ENCODE peak calls at places on chromosomes 16 and 17, in six cellular contexts. X is body of pancreas; F is progenitor cell of endocrine pancreas; B is uterus; W is type B pancreatic cell; R is activated CD8-positive, alpha-beta T cell treated with anti-CD3 and anti-CD28 coated beads for 36 hours. P is an unnamed sample.
A peak's percentile ranks its signal among the peaks of the same experiment; 100 is the strongest.

GRCh38 chr17:74512041-74512440 is 19.2 kb downstream of the CD300LB start:
- DNase-seq in B (no peak), X (no peak), F (no peak), W (no peak), R (no peak), P (no peak)

GRCh38 chr16:49003992-49004391 is 277.6 kb downstream of the CBLN1 start:
- DNase-seq in F (no peak), W (no peak), R (no peak), X (no peak), B (peak; percentile 29), P (no peak)

GRCh38 chr17:15483416-15483815 is 16.0 kb upstream of the CDRT4 start:
- DNase-seq in X (no peak), R (no peak), F (no peak), W (no peak), B (no peak), P (no peak)

GRCh38 chr16:981695-982151 is at the start of gene SOX8:
- DNase-seq in R (no peak), B (no peak), F (no peak), X (no peak), W (no peak), P (no peak)

GRCh38 chr16:55257971-55258613 is 65.9 kb upstream of the IRX6 start:
- DNase-seq in R (peak; percentile 70), F (peak; percentile 38), X (peak; percentile 69), W (peak; percentile 76), B (no peak), P (peak; percentile 39)

GRCh38 chr17:70677783-70678647 is 508.7 kb downstream of the KCNJ2 start:
- DNase-seq in B (no peak), W (no peak), R (no peak), F (no peak), X (no peak), P (no peak)

GRCh38 chr17:280216-280615 is 72.4 kb downstream of the RPH3AL start:
- DNase-seq in X (no peak), B (peak; percentile 1), R (no peak), F (no peak), W (peak; percentile 39), P (no peak)

GRCh38 chr17:3796110-3796821 is 4.7 kb downstream of the ITGAE start:
- DNase-seq in B (no peak), F (no peak), X (no peak), R (peak; percentile 99), W (no peak), P (peak; percentile 91)

GRCh38 chr16:86040496-86040895 is 141.5 kb downstream of the IRF8 start:
- DNase-seq in W (no peak), X (peak; percentile 0), F (no peak), B (no peak), R (no peak), P (no peak)

GRCh38 chr17:11719852-11720251 is 121.6 kb downstream of the DNAH9 start:
- DNase-seq in W (no peak), R (no peak), B (no peak), F (no peak), X (no peak), P (no peak)

GRCh38 chr17:76996741-76997694 is 128.8 kb downstream of the MGAT5B start:
- DNase-seq in B (no peak), W (no peak), R (peak; percentile 46), F (no peak), X (no peak), P (no peak)

GRCh38 chr16:60553316-60553801 is 1482.9 kb downstream of the CDH8 start:
- DNase-seq in R (no peak), X (no peak), F (no peak), B (no peak), W (no peak), P (no peak)

GRCh38 chr16:55915116-55915827 is 40.1 kb upstream of the CES5A start:
- DNase-seq in X (no peak), W (no peak), R (no peak), B (no peak), F (no peak), P (no peak)

GRCh38 chr17:43784068-43784467 is 3.8 kb downstream of the CFAP97D1 start:
- DNase-seq in X (no peak), F (no peak), B (no peak), W (no peak), R (no peak), P (no peak)

GRCh38 chr17:81161972-81162371 is 3.3 kb upstream of the PVALEF start:
- DNase-seq in F (no peak), B (no peak), W (no peak), R (no peak), X (no peak), P (no peak)

GRCh38 chr16:63776034-63776433 is 1345.8 kb downstream of the CDH11 start:
- DNase-seq in F (no peak), R (no peak), B (no peak), X (no peak), W (no peak), P (no peak)

GRCh38 chr16:69619514-69619913 is 53.7 kb downstream of the NFAT5 start:
- DNase-seq in X (no peak), B (no peak), F (no peak), R (no peak), W (no peak), P (no peak)

GRCh38 chr16:29641561-29641960 is 21.5 kb upstream of the SPN start:
- DNase-seq in X (no peak), R (peak; percentile 24), B (no peak), W (no peak), F (no peak), P (peak; percentile 62)
- TF ChIP-seq CTCF in X (no peak), R (peak; percentile 19), B (no peak), W (peak; percentile 24), F (no peak), P (no peak)

GRCh38 chr17:33106525-33107162 is 115.0 kb downstream of the SPACA3 start:
- DNase-seq in B (no peak), R (no peak), W (no peak), X (no peak), F (no peak), P (no peak)
- TF ChIP-seq CTCF in B (no peak), R (no peak), W (no peak), X (no peak), F (no peak), P (no peak)

GRCh38 chr16:75099738-75100615 is 16.6 kb downstream of the LDHD start:
- DNase-seq in X (no peak), R (peak; percentile 72), F (no peak), W (no peak), B (no peak), P (peak; percentile 56)
- TF ChIP-seq CTCF in X (no peak), R (no peak), F (no peak), W (no peak), B (no peak), P (no peak)

DNA sequence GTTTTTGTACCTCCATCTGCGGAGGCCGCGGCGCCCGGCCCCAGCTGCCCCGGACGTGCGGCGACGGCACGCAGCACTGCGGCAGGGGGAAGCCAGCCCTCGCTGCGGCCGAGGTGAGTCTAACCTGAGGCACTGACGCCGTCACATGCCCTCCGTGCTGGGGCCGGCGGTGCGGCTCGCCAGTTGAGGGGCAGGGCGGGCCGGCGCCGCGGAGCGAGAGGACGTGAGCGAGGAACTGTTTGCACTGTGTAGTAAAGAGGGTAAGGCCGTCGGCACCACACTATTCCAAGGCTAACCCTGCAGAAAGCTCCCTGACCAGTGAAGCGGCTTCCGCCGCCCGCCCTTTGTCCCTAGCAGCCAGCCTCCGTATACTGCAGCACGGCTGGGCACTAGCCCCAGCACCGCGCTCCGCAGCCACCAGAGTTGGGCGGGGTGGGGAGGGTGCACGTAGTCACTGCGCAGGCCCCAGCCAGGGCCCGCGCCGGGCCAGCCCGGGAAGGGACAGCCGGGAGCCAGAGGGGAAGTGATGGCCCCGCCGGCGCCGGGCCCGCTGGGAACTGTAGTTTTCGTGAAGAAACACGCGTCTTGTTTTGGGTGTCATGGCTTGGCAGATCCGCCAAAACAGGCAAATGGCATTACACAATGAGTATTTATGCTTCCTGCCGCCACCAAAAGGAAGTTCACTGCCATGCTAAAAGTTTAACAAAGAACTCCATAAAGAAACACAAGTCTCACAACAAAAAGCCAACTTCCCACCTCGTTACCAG is 580 bp upstream of the KANSL1 start:
- DNase-seq in X (peak; percentile 96), R (peak; percentile 94), W (peak; percentile 95), B (peak; percentile 96), F (peak; percentile 82), P (peak; percentile 91)
- TF ChIP-seq CTCF in X (no peak), R (no peak), W (peak; percentile 46), B (no peak), F (peak; percentile 35), P (peak; percentile 7)

GRCh38 chr16:3520861-3521260 is 20.1 kb downstream of the CLUAP1 start:
- DNase-seq in W (no peak), X (peak; percentile 40), R (no peak), B (peak; percentile 52), F (no peak), P (no peak)
- TF ChIP-seq CTCF in W (no peak), X (peak; percentile 17), R (no peak), B (no peak), F (no peak), P (no peak)

P was measured in GM13976.